ENCODE peak calls at places on chromosomes 16 and 17, in ten cellular contexts. L is glutamatergic neuron, H is heart left ventricle, J is PC-9, T is mammary epithelial cell, R is GM23338, Y is suprapubic skin, P is AG10803, D is fibroblast of lung, B is fibroblast of the aortic adventitia. U is an unnamed sample.

GRCh38 chr17:79469646-79470045 is 141.2 kb downstream of the RBFOX3 start:
- DNase-seq in R (no peak), P (no peak), H (no peak), L (no peak), D (no peak), Y (no peak), T (no peak), J (no peak), B (no peak), U (no peak)

GRCh38 chr16:55506083-55506482 is 2.8 kb upstream of the LPCAT2 start:
- DNase-seq in B (no peak), Y (no peak), R (no peak), L (no peak), H (no peak), P (no peak), J (no peak), D (no peak), T (no peak), U (no peak)

GRCh38 chr16:27489421-27489820 is 60.3 kb downstream of the GTF3C1 start:
- DNase-seq in H (no peak), R (no peak), L (no peak), J (no peak), D (no peak), T (no peak), B (no peak), P (no peak), Y (no peak), U (no peak)

GRCh38 chr17:29566473-29567361 is at the start of gene ABHD15:
- DNase-seq in Y (peak), P (peak), J (peak), H (peak), B (peak), D (peak), L (peak), R (peak), T (peak), U (peak)

GRCh38 chr16:71927383-71927782 is 32.1 kb downstream of the IST1 start:
- DNase-seq in R (no peak), P (peak), J (peak), L (no peak), D (peak), T (peak), B (peak), Y (no peak), H (peak), U (peak)

GRCh38 chr16:31455601-31456314 is 3.5 kb upstream of the ARMC5 start:
- DNase-seq in R (peak), D (no peak), B (no peak), T (no peak), H (no peak), L (no peak), Y (no peak), J (no peak), P (peak), U (peak)

GRCh38 chr16:68921654-68922053 is 78.3 kb downstream of the TANGO6 start:
- DNase-seq in D (peak), Y (peak), P (no peak), L (no peak), R (no peak), T (peak), J (peak), H (no peak), B (no peak), U (peak)

GRCh38 chr17:6075845-6076244 is 5.7 kb downstream of the WSCD1 start:
- DNase-seq in B (no peak), J (no peak), P (no peak), L (no peak), Y (no peak), H (no peak), D (no peak), R (no peak), T (no peak), U (no peak)

GRCh38 chr17:79476074-79476473 is 134.8 kb downstream of the RBFOX3 start:
- DNase-seq in R (no peak), Y (no peak), J (no peak), H (no peak), P (no peak), T (no peak), D (no peak), L (peak), B (no peak), U (no peak)

GRCh38 chr16:47667956-47668355 is 206.8 kb downstream of the PHKB start:
- DNase-seq in R (no peak), L (no peak), T (peak), J (no peak), P (no peak), Y (no peak), H (no peak), B (no peak), D (no peak), U (no peak)

GRCh38 chr16:31439519-31439918 is 3.1 kb downstream of the ZNF843 start:
- DNase-seq in Y (no peak), H (no peak), D (no peak), J (no peak), L (no peak), R (no peak), P (no peak), T (no peak), B (no peak), U (no peak)

GRCh38 chr17:70563301-70563820 is 394.0 kb downstream of the KCNJ2 start:
- DNase-seq in P (peak), D (peak), T (no peak), H (peak), L (no peak), Y (no peak), R (no peak), J (no peak), B (no peak), U (no peak)

DNA sequence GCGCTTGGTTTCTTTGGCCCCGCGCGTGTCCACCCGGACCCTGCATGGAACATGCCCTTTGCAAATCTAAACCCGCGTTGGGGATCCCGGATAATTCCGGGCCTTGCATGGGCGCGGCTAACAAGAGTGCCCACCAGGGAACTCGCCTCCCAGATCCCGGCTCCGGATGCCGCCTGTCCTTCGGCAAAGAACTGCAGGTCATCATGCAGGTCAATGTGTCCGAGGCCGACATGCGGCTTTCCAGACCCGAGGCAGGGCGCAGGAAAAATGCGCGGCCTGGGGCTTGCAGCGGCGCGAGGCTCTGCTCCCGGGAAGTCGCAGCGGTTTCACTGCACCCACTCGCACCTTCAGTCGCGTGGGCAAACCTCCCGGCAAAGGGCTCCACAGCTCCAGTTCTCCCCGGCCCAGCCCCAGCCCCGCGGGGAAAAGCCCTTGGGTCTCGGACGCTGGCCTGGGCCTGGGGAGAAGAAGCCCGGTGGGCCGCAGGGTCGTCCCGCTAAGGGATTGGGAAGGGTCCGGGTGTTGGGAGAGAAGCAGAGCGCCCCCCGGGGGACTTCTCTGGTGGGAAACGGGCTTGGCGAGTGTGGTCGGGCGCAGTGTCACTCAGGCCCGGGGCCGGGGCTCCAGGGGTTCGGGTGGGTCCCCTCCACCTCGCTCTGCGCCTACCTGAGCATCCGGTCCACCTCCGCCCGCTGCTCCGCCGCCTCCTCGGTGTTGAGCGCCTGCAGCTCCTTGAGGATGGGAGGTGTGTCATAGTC is 805 bp downstream of the HNF1B start:
- DNase-seq in B (no peak), R (peak), Y (no peak), T (no peak), H (no peak), J (no peak), P (no peak), D (no peak), L (peak), U (peak)
- TF ChIP-seq CTCF in B (no peak), R (peak), Y (no peak), T (no peak), H (no peak), J (no peak), P (no peak), D (no peak), L (no peak), U (peak)

DNA sequence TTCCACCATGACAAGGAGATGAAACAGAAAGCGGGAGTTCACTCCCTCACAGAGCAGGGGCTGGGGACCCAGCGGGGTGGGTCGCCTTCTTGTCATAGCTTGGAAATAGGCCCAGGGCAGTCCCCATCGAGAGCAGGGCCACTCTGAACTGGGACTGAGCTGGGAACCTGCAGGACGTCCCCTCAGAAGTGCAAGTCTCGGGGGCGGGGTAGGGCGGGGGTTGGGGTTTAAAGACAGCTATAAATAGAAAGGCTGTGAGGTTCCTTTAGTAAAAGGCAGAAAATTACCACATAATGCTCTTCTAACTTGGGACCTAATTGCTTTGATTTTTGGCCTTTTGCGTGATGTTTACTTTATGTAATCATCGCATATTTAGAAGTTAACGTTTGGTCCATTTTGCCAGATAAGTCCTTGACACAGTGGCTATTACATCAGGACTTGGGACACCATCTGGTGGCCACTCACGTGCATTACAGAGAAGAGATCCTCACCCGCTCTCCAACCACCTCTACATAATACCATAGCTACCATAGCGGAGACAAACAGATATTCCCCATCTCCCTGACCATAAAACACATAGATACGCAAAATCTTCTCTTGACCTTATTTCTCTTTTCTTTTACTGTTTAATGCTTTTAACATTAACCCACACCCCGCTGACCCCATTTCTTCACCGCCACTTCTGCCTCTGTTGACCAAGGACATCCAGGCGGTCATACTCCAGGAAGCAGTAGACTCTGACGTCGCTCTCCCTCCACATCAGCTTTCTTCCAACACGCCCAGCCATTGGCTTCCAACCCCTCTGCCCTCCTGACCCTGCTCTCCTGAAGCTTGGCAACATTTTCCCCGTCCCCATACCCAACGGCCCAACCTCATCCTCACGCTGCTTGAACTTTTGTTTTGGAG is 27.5 kb upstream of the PIK3R6 start:
- DNase-seq in B (peak), T (peak), D (peak), P (peak), L (peak), Y (peak), R (peak), H (peak), J (peak), U (peak)
- TF ChIP-seq CTCF in B (peak), T (peak), D (peak), P (peak), L (peak), Y (peak), R (peak), H (peak), J (peak), U (peak)

DNA sequence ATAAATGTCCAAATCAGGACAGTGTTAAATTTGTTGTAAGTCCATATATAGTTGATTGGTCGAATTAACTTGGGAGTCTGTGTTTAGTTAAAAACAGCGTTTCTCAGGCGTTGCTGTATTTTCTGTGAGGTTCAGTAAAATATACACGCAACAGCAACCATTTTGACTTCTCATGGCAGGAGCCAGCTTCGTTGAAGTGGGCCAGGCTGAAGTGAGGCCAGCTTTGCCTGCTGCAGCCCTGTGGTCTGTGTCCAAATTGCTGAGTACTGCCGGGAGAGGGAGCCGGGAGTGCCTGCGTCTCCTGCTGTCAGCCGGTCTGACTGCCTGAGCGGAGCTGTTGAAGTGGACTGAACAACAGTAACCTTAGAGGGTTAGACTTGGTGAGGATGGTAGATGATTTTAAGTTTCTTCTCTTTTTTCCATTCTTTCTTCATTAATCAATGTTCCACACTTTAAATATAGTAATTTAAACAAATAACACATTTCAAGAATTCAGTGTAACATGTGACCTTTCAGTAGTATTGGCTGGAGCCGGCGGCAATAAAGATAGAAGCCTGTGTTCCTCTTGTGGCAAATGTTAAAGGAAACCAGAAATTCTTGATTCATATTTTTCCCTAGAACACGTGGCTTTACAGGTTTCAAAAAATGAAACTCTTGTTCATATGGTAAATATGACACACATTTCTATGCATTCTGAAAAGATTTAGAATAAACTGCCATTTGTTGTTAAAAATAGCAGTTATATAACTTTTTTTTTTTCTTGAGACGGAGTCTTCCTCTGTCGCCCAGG is 37.0 kb upstream of the ZNF750 start:
- DNase-seq in H (peak), L (peak), T (peak), P (peak), J (peak), B (peak), D (peak), Y (peak), R (peak), U (peak)
- TF ChIP-seq CTCF in H (peak), L (peak), T (peak), P (peak), J (no peak), B (peak), D (peak), Y (peak), R (no peak), U (no peak)

GRCh38 chr17:73232587-73233373 is 28.9 kb downstream of the CPSF4L start:
- DNase-seq in D (peak), B (peak), Y (peak), J (peak), R (peak), H (peak), T (peak), P (peak), L (peak), U (peak)
- TF ChIP-seq CTCF in D (no peak), B (no peak), Y (no peak), J (no peak), R (no peak), H (no peak), T (no peak), P (no peak), L (no peak), U (no peak)

GRCh38 chr17:15090533-15090932 is 174.6 kb downstream of the PMP22 start:
- DNase-seq in P (no peak), Y (no peak), L (no peak), D (no peak), H (no peak), T (no peak), B (no peak), R (no peak), J (no peak), U (no peak)

GRCh38 chr17:15092261-15092660 is 172.9 kb downstream of the PMP22 start:
- DNase-seq in T (no peak), Y (no peak), R (no peak), B (no peak), H (peak), P (no peak), L (no peak), J (no peak), D (no peak), U (no peak)

GRCh38 chr17:15092762-15093161 is 172.4 kb downstream of the PMP22 start:
- DNase-seq in H (peak), L (no peak), P (peak), T (peak), J (no peak), Y (no peak), B (peak), R (no peak), D (peak), U (no peak)

GRCh38 chr17:15087946-15088345 is 177.2 kb downstream of the PMP22 start:
- DNase-seq in H (peak), L (no peak), R (no peak), T (no peak), P (no peak), B (no peak), J (no peak), D (no peak), Y (no peak), U (no peak)

DNA sequence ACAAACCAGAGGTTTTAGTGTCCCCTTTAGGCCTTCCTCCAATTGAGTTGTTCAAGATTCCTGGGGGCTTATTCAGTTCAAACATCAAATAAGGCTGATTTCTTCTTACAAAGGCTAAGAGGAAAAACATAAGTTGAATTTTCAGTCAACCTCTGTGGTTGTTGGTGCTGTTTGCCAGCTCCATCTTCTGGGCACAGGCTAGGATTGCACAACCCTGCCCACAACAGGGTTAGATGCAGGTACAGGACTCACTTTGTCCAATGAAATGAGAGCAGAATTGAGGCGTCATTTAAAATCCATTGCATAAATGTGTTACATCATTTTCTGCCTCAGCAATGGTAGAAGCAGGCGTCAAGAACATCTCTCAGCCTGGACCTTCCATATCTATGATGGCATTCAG is 173.3 kb downstream of the PMP22 start:
- DNase-seq in T (peak), P (no peak), J (no peak), H (no peak), R (peak), D (peak), B (no peak), Y (no peak), L (no peak), U (peak)
- TF ChIP-seq CTCF in T (peak), P (no peak), J (no peak), H (no peak), R (peak), D (peak), B (no peak), Y (no peak), L (no peak), U (no peak)

DNA sequence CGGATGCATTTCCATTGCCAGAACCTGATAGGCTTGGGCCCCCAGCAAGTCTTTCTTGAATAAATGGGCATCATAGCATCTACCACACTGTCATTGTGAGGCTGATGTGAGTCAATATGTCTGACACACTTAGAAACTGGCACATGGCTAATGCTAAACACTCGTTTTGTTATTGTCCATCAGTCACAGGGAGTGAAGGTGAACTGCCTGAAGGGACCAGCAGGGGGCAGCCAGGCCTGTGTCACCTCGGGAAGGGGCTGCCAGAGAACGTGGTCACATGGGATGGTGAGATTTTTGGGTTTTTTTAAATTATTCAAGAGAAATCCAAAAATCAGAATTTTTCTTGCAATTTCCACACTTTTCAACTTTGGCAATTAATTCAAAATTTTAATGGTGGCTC is 831 bp upstream of the RCVRN start:
- DNase-seq in J (peak), Y (no peak), B (no peak), L (peak), H (no peak), T (no peak), R (peak), P (peak), D (no peak), U (peak)
- TF ChIP-seq CTCF in J (peak), Y (peak), B (peak), L (peak), H (peak), T (peak), R (peak), P (peak), D (peak), U (peak)

GRCh38 chr17:33686171-33686570 is 393.1 kb upstream of the ASIC2 start:
- DNase-seq in L (peak), H (no peak), T (no peak), P (no peak), B (no peak), Y (no peak), J (no peak), R (peak), D (no peak), U (peak)
- TF ChIP-seq CTCF in L (peak), H (no peak), T (peak), P (peak), B (peak), Y (no peak), J (peak), R (peak), D (peak), U (peak)

U was measured in Calu3.